ENCODE peak calls at places on chromosomes 13 and 19, in six cellular contexts. Z is H9, H is mesendoderm, W is IMR-90, S is H1, N is mesenchymal stem cell. K is an unnamed sample.
A peak's percentile ranks its signal among the peaks of the same experiment; 100 is the strongest.

GRCh38 chr19:8322638-8322997 is 1.3 kb downstream of the RPS28 start:
- DNase-seq in Z (no peak), H (no peak), W (no peak), S (no peak), N (no peak), K (no peak)

GRCh38 chr19:38319421-38320258 is at the start of gene KCNK6:
- DNase-seq in Z (peak; percentile 78), H (peak; percentile 34), W (no peak), S (no peak), N (peak; percentile 32), K (no peak)

GRCh38 chr19:41031926-41032325 is 40.8 kb downstream of the CYP2B6 start:
- DNase-seq in Z (no peak), H (no peak), W (no peak), S (no peak), N (no peak), K (no peak)

GRCh38 chr13:41511827-41512226 is 54.5 kb downstream of the RGCC start:
- DNase-seq in Z (no peak), H (no peak), W (no peak), S (no peak), N (no peak), K (no peak)

GRCh38 chr19:39637891-39638290 is 17.8 kb upstream of the LGALS16 start:
- DNase-seq in Z (no peak), H (no peak), W (no peak), S (no peak), N (no peak), K (no peak)

GRCh38 chr13:36076211-36076610 is 55.0 kb downstream of the DCLK1 start:
- DNase-seq in Z (no peak), H (no peak), W (no peak), S (no peak), N (no peak), K (no peak)

GRCh38 chr13:107866666-107867623 is 348.4 kb downstream of the LIG4 start:
- DNase-seq in Z (peak; percentile 43), H (peak; percentile 72), W (peak; percentile 66), S (no peak), N (peak; percentile 68), K (peak; percentile 33)

GRCh38 chr13:71477735-71478134 is 389.3 kb downstream of the DACH1 start:
- DNase-seq in Z (no peak), H (peak; percentile 26), W (no peak), S (no peak), N (no peak), K (no peak)

GRCh38 chr13:90272356-90272755 is 1075.1 kb upstream of the MIR17HG start:
- DNase-seq in Z (no peak), H (no peak), W (no peak), S (no peak), N (no peak), K (no peak)

GRCh38 chr19:2977686-2978466 is 512 bp downstream of the TLE6 start:
- DNase-seq in Z (no peak), H (no peak), W (no peak), S (no peak), N (peak; percentile 18), K (no peak)

GRCh38 chr13:31346891-31347290 is 147.1 kb downstream of the B3GLCT start:
- DNase-seq in Z (no peak), H (no peak), W (no peak), S (no peak), N (no peak), K (no peak)

GRCh38 chr19:10767726-10768125 is 49.8 kb downstream of the DNM2 start:
- DNase-seq in Z (no peak), H (no peak), W (no peak), S (no peak), N (no peak), K (no peak)

GRCh38 chr19:10768936-10769335 is 51.1 kb downstream of the DNM2 start:
- DNase-seq in Z (no peak), H (no peak), W (no peak), S (no peak), N (no peak), K (no peak)

GRCh38 chr19:10766681-10767201 is 48.9 kb downstream of the DNM2 start:
- DNase-seq in Z (no peak), H (no peak), W (peak; percentile 24), S (no peak), N (no peak), K (no peak)

GRCh38 chr19:10768369-10768768 is 50.5 kb downstream of the DNM2 start:
- DNase-seq in Z (no peak), H (no peak), W (no peak), S (no peak), N (no peak), K (no peak)

GRCh38 chr19:10769533-10770491 is 51.9 kb downstream of the DNM2 start:
- DNase-seq in Z (no peak), H (peak; percentile 54), W (peak; percentile 26), S (no peak), N (peak; percentile 75), K (no peak)
- H2AK5ac ChIP-seq in Z (no peak overlapping the region), H (no peak overlapping the region), W (peak overlapping the region; percentile 16), S (no peak overlapping the region), N (peak overlapping the region; percentile 38), K (no peak overlapping the region)

GRCh38 chr13:20177049-20177831 is 15.5 kb downstream of the GJB2 start:
- DNase-seq in Z (no peak), H (no peak), W (no peak), S (no peak), N (no peak), K (no peak)
- H2AK5ac ChIP-seq in Z (no peak overlapping the region), H (no peak overlapping the region), W (no peak overlapping the region), S (no peak overlapping the region), N (no peak overlapping the region), K (peak overlapping the region; percentile 81)

DNA sequence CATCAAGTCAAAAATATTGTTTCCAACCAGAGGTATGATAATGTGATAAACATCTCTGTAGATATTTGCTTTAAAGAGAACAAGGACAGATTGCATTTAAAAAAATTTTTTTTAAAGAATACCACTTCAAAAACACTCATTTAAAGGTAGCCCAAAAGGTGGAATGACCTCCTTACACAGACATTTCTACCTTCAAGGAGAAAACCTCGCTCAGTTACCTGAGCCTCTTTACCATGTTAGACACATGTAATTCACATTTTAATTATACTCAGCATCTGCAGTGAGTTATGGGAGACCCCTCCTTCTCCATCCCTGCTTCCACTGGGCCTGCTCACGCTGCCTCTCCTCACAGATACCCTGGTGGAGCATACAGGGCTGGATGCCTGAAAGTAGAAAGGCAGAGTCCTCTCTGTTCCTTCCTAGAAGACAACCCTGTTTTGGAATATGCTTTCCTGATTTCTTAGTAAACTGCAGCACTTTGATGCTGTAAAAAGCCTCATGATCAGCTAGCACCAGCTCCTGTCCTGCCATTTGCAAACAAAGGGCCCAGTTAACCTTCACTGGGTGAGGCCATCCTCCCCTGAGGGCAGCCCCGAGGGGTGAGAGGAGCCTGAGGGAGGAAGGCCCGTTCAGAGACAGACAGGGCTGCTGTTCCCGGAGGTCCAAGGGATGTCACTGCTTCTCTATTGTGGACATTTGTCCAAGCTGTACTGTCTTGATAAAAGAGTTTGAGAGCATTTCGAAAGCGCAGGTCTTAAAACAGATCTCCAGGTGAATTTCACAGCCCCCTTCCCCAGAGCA is 117.8 kb downstream of the IRS2 start:
- DNase-seq in Z (no peak), H (peak; percentile 71), W (no peak), S (no peak), N (no peak), K (no peak)
- H2AK5ac ChIP-seq in Z (no peak overlapping the region), H (no peak overlapping the region), W (no peak overlapping the region), S (no peak overlapping the region), N (no peak overlapping the region), K (no peak overlapping the region)

GRCh38 chr19:33905937-33906577 is 109.4 kb downstream of the KCTD15 start:
- DNase-seq in Z (peak; percentile 87), H (peak; percentile 92), W (no peak), S (no peak), N (no peak), K (peak; percentile 63)
- H2AK5ac ChIP-seq in Z (no peak overlapping the region), H (no peak overlapping the region), W (no peak overlapping the region), S (no peak overlapping the region), N (no peak overlapping the region), K (peak overlapping the region; percentile 50)

GRCh38 chr19:14519860-14520407 is 1.7 kb upstream of the DNAJB1 start:
- DNase-seq in Z (no peak), H (no peak), W (peak; percentile 88), S (no peak), N (peak; percentile 79), K (no peak)

GRCh38 chr19:14520543-14520942 is 2.3 kb upstream of the DNAJB1 start:
- DNase-seq in Z (no peak), H (no peak), W (no peak), S (no peak), N (no peak), K (no peak)

GRCh38 chr19:14517446-14517839 is 754 bp downstream of the DNAJB1 start:
- DNase-seq in Z (no peak), H (peak; percentile 33), W (peak; percentile 28), S (no peak), N (no peak), K (no peak)

GRCh38 chr19:14517840-14518505 is at the start of gene DNAJB1:
- DNase-seq in Z (no peak), H (peak; percentile 73), W (peak; percentile 64), S (no peak), N (peak; percentile 92), K (no peak)

GRCh38 chr19:14519245-14519859 is 1.2 kb upstream of the DNAJB1 start:
- DNase-seq in Z (no peak), H (no peak), W (no peak), S (no peak), N (no peak), K (no peak)
- H2AK5ac ChIP-seq in Z (no peak overlapping the region), H (peak overlapping the region; percentile 38), W (peak overlapping the region; percentile 27), S (no peak overlapping the region), N (peak overlapping the region; percentile 82), K (no peak overlapping the region)

GRCh38 chr13:40466271-40466670 is 200.2 kb downstream of the FOXO1 start:
- DNase-seq in Z (no peak), H (no peak), W (no peak), S (no peak), N (no peak), K (no peak)
- H2AK5ac ChIP-seq in Z (no peak overlapping the region), H (no peak overlapping the region), W (no peak overlapping the region), S (no peak overlapping the region), N (no peak overlapping the region), K (no peak overlapping the region)

GRCh38 chr19:11356074-11356397 is 804 bp downstream of the PLPPR2 start:
- DNase-seq in Z (no peak), H (no peak), W (no peak), S (no peak), N (no peak), K (no peak)
- H2AK5ac ChIP-seq in Z (no peak overlapping the region), H (no peak overlapping the region), W (peak overlapping the region; percentile 79), S (peak overlapping the region; percentile 97), N (no peak overlapping the region), K (no peak overlapping the region)

K was measured in neuronal stem cell.